ENCODE peak calls at places on chromosomes 7 and 10, in four cellular contexts. One of them, this sample, is unnamed.

GRCh38 chr7:116239434-116239833 is 29.1 kb downstream of the TES start:
- DNase-seq in psoas muscle: no peak
- DNase-seq in GM23248: no peak
- DNase-seq in BE2C: no peak
- DNase-seq in this sample: no peak

GRCh38 chr7:312409-312808 is 22.4 kb downstream of the FOXL3 start:
- DNase-seq in psoas muscle: no peak
- DNase-seq in GM23248: no peak
- DNase-seq in BE2C: no peak
- DNase-seq in this sample: no peak

GRCh38 chr7:91051966-91052365 is 212.3 kb upstream of the FZD1 start:
- DNase-seq in psoas muscle: no peak
- DNase-seq in GM23248: no peak
- DNase-seq in BE2C: no peak
- DNase-seq in this sample: no peak

GRCh38 chr7:129078455-129078854 is 23.5 kb upstream of the TNPO3 start:
- DNase-seq in psoas muscle: no peak
- DNase-seq in GM23248: no peak
- DNase-seq in BE2C: no peak
- DNase-seq in this sample: no peak

GRCh38 chr7:150404785-150405583 is 25.9 kb downstream of the ZNF775 start:
- DNase-seq in psoas muscle: peak; percentile 95
- DNase-seq in GM23248: peak; percentile 93
- DNase-seq in BE2C: peak; percentile 90
- DNase-seq in this sample: peak; percentile 78

GRCh38 chr10:68560201-68560915 is at the start of gene TET1:
- DNase-seq in psoas muscle: peak; percentile 70
- DNase-seq in GM23248: peak; percentile 57
- DNase-seq in BE2C: peak; percentile 76
- DNase-seq in this sample: peak; percentile 38

GRCh38 chr7:94375167-94375566 is 19.5 kb upstream of the COL1A2 start:
- DNase-seq in psoas muscle: no peak
- DNase-seq in GM23248: peak; percentile 94
- DNase-seq in BE2C: no peak
- DNase-seq in this sample: peak; percentile 94

GRCh38 chr10:35910234-35910633 is 268.1 kb upstream of the FZD8 start:
- DNase-seq in psoas muscle: no peak
- DNase-seq in GM23248: peak; percentile 90
- DNase-seq in BE2C: no peak
- DNase-seq in this sample: peak; percentile 83

GRCh38 chr7:33873981-33874750 is 31.2 kb upstream of the BMPER start:
- DNase-seq in psoas muscle: no peak
- DNase-seq in GM23248: peak; percentile 90
- DNase-seq in BE2C: no peak
- DNase-seq in this sample: peak; percentile 40

GRCh38 chr10:111598433-111599059 is 521.7 kb downstream of the ADRA2A start:
- DNase-seq in psoas muscle: no peak
- DNase-seq in GM23248: peak; percentile 79
- DNase-seq in BE2C: peak; percentile 65
- DNase-seq in this sample: peak; percentile 60

GRCh38 chr7:78850093-78850740 is 603.2 kb downstream of the MAGI2 start:
- DNase-seq in psoas muscle: no peak
- DNase-seq in GM23248: no peak
- DNase-seq in BE2C: no peak
- DNase-seq in this sample: no peak

GRCh38 chr10:113947138-113948011 is 92.9 kb downstream of the NHLRC2 start:
- DNase-seq in psoas muscle: no peak
- DNase-seq in GM23248: no peak
- DNase-seq in BE2C: peak; percentile 59
- DNase-seq in this sample: no peak

GRCh38 chr10:104711167-104711765 is 70.2 kb downstream of the SORCS3 start:
- DNase-seq in psoas muscle: no peak
- DNase-seq in GM23248: no peak
- DNase-seq in BE2C: no peak
- DNase-seq in this sample: no peak

GRCh38 chr10:122220736-122221135 is 50.4 kb upstream of the BTBD16 start:
- DNase-seq in psoas muscle: no peak
- DNase-seq in GM23248: no peak
- DNase-seq in BE2C: no peak
- DNase-seq in this sample: no peak

GRCh38 chr7:37031571-37032257 is 307.4 kb upstream of the AOAH start:
- DNase-seq in psoas muscle: peak; percentile 61
- DNase-seq in GM23248: peak; percentile 99
- DNase-seq in BE2C: peak; percentile 34
- DNase-seq in this sample: peak; percentile 99

GRCh38 chr7:157153260-157153659 is 14.5 kb downstream of the UBE3C start:
- DNase-seq in psoas muscle: no peak
- DNase-seq in GM23248: peak; percentile 38
- DNase-seq in BE2C: no peak
- DNase-seq in this sample: no peak

GRCh38 chr10:91420868-91421267 is 10.7 kb downstream of the HECTD2 start:
- DNase-seq in psoas muscle: no peak
- DNase-seq in GM23248: peak; percentile 76
- DNase-seq in BE2C: no peak
- DNase-seq in this sample: peak; percentile 51

GRCh38 chr7:25521236-25521635 is 292.9 kb upstream of the NPVF start:
- DNase-seq in psoas muscle: no peak
- DNase-seq in GM23248: no peak
- DNase-seq in BE2C: no peak
- DNase-seq in this sample: no peak

GRCh38 chr10:98402931-98403717 is 11.9 kb downstream of the PYROXD2 start:
- DNase-seq in psoas muscle: no peak
- DNase-seq in GM23248: no peak
- DNase-seq in BE2C: no peak
- DNase-seq in this sample: no peak

GRCh38 chr10:72315611-72316385 is 38.9 kb downstream of the DNAJB12 start:
- DNase-seq in psoas muscle: peak; percentile 80
- DNase-seq in GM23248: peak; percentile 89
- DNase-seq in BE2C: no peak
- DNase-seq in this sample: no peak

GRCh38 chr7:152137476-152138025 is 112.1 kb downstream of the GALNT11 start:
- DNase-seq in psoas muscle: no peak
- DNase-seq in GM23248: no peak
- DNase-seq in BE2C: no peak
- DNase-seq in this sample: no peak

GRCh38 chr10:132916421-132916841 is 25.9 kb downstream of the CFAP46 start:
- DNase-seq in psoas muscle: peak; percentile 39
- DNase-seq in GM23248: no peak
- DNase-seq in BE2C: no peak
- DNase-seq in this sample: no peak

GRCh38 chr10:46514431-46514861 is 42.0 kb downstream of the GPRIN2 start:
- DNase-seq in psoas muscle: peak; percentile 32
- DNase-seq in GM23248: no peak
- DNase-seq in BE2C: no peak
- DNase-seq in this sample: no peak

GRCh38 chr10:59808896-59809643 is 55.8 kb upstream of the MRLN start:
- DNase-seq in psoas muscle: peak; percentile 92
- DNase-seq in GM23248: peak; percentile 64
- DNase-seq in BE2C: peak; percentile 72
- DNase-seq in this sample: peak; percentile 72

GRCh38 chr10:14190702-14191101 is 140.0 kb downstream of the FRMD4A start:
- DNase-seq in psoas muscle: no peak
- DNase-seq in GM23248: no peak
- DNase-seq in BE2C: no peak
- DNase-seq in this sample: no peak

GRCh38 chr7:68789597-68789996 is 808.7 kb upstream of the AUTS2 start:
- DNase-seq in psoas muscle: no peak
- DNase-seq in GM23248: no peak
- DNase-seq in BE2C: no peak
- DNase-seq in this sample: no peak

GRCh38 chr7:117375380-117375779 is 51.9 kb downstream of the ASZ1 start:
- DNase-seq in psoas muscle: no peak
- DNase-seq in GM23248: peak; percentile 20
- DNase-seq in BE2C: no peak
- DNase-seq in this sample: no peak

DNA sequence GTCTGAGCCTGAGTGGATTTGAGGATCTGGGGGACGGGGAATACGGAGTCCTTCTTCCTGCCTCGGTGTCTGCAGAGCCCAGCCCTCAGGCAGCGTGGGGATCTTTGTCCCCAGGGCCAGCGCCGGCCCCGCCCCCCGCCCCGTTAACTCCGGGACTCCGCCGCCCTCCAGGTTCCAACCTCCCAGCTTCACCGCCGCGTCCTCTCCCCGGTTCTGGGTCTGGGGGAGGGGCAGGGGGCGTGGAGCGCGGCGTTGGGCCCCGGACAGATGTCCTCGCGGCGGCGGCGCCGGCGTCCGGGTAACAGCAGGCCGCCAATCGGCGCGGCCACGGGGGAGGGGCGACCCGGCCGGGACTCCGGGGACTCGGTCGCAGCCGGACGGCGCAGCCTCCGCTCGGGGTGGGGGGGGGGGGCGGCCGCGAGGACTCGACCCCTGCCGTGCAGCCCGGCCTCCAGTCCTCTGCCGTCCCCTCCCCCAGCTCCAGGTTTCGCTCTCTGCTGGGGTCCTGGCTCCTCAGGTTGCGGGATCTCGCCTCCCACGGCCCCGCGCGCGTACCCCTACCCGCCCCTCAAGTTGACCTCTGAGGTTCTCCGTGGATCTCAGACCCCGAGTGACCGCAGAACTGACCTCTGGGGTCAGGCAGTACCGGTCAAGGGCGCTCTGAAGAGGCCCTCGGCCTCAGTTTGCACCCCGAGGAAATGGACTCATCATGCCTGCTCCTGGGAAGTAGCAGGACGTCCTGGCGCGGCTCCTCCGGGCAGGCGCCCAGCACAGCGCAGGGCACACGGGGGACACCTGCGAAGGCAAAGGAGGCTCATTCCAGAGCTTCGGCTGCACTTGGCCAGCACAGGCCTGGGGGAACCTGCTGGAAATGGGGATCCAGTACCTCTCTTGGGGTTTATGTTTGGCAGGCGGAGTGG is 2.3 kb upstream of the ELFN1 start:
- DNase-seq in psoas muscle: peak; percentile 43
- DNase-seq in GM23248: no peak
- DNase-seq in BE2C: no peak
- DNase-seq in this sample: no peak
- H3K4me3 ChIP-seq in psoas muscle: peak overlapping the region; percentile 74
- H3K4me3 ChIP-seq in GM23248: peak overlapping the region; percentile 67
- H3K4me3 ChIP-seq in BE2C: peak overlapping the region; percentile 28
- H3K4me3 ChIP-seq in this sample: peak overlapping the region; percentile 43

GRCh38 chr7:84200859-84201258 is 6.3 kb upstream of the SEMA3A start:
- DNase-seq in psoas muscle: no peak
- DNase-seq in GM23248: peak; percentile 28
- DNase-seq in BE2C: no peak
- DNase-seq in this sample: no peak
- H3K4me3 ChIP-seq in psoas muscle: no peak overlapping the region
- H3K4me3 ChIP-seq in GM23248: no peak overlapping the region
- H3K4me3 ChIP-seq in BE2C: no peak overlapping the region
- H3K4me3 ChIP-seq in this sample: no peak overlapping the region

GRCh38 chr7:12423995-12424745 is 20.5 kb upstream of the VWDE start:
- DNase-seq in psoas muscle: no peak
- DNase-seq in GM23248: no peak
- DNase-seq in BE2C: no peak
- DNase-seq in this sample: no peak

GRCh38 chr7:12418452-12418851 is 14.8 kb upstream of the VWDE start:
- DNase-seq in psoas muscle: no peak
- DNase-seq in GM23248: no peak
- DNase-seq in BE2C: no peak
- DNase-seq in this sample: no peak

GRCh38 chr7:12422449-12423320 is 19.0 kb upstream of the VWDE start:
- DNase-seq in psoas muscle: no peak
- DNase-seq in GM23248: peak; percentile 51
- DNase-seq in BE2C: no peak
- DNase-seq in this sample: no peak

GRCh38 chr7:12423355-12423994 is 19.8 kb upstream of the VWDE start:
- DNase-seq in psoas muscle: no peak
- DNase-seq in GM23248: peak; percentile 71
- DNase-seq in BE2C: no peak
- DNase-seq in this sample: no peak
- H3K4me3 ChIP-seq in psoas muscle: no peak overlapping the region
- H3K4me3 ChIP-seq in GM23248: peak overlapping the region; percentile 58
- H3K4me3 ChIP-seq in BE2C: no peak overlapping the region
- H3K4me3 ChIP-seq in this sample: no peak overlapping the region

GRCh38 chr7:39453743-39454355 is 112.4 kb upstream of the YAE1 start:
- DNase-seq in psoas muscle: no peak
- DNase-seq in GM23248: peak; percentile 73
- DNase-seq in BE2C: peak; percentile 63
- DNase-seq in this sample: peak; percentile 65

GRCh38 chr7:39461263-39461662 is 104.9 kb upstream of the YAE1 start:
- DNase-seq in psoas muscle: no peak
- DNase-seq in GM23248: no peak
- DNase-seq in BE2C: no peak
- DNase-seq in this sample: no peak

GRCh38 chr7:39459606-39460090 is 106.6 kb upstream of the YAE1 start:
- DNase-seq in psoas muscle: no peak
- DNase-seq in GM23248: no peak
- DNase-seq in BE2C: no peak
- DNase-seq in this sample: no peak

GRCh38 chr7:39460486-39460885 is 105.7 kb upstream of the YAE1 start:
- DNase-seq in psoas muscle: no peak
- DNase-seq in GM23248: no peak
- DNase-seq in BE2C: no peak
- DNase-seq in this sample: no peak

DNA sequence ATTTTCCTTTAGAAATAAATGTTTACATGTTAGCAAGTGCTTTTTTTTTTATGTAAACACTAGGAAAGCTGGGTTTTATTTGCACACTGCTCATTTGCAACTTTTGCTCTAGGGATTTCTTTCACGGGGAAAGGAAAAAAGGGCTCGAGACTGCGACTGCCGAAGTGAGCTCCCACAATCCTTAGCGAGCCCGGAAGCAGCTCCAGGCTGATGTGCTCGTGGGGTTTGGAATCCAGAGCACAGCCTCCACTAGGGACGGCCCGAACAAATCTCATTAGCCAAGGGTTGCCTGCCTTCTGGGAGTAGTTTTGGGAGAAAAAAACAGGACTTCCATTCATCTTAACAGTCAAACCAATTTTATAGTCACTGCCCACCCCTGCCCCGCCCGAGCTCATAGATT is 107.9 kb upstream of the YAE1 start:
- DNase-seq in psoas muscle: no peak
- DNase-seq in GM23248: no peak
- DNase-seq in BE2C: peak; percentile 18
- DNase-seq in this sample: no peak
- H3K4me3 ChIP-seq in psoas muscle: peak overlapping the region; percentile 64
- H3K4me3 ChIP-seq in GM23248: no peak overlapping the region
- H3K4me3 ChIP-seq in BE2C: peak overlapping the region; percentile 57
- H3K4me3 ChIP-seq in this sample: peak overlapping the region; percentile 6

DNA sequence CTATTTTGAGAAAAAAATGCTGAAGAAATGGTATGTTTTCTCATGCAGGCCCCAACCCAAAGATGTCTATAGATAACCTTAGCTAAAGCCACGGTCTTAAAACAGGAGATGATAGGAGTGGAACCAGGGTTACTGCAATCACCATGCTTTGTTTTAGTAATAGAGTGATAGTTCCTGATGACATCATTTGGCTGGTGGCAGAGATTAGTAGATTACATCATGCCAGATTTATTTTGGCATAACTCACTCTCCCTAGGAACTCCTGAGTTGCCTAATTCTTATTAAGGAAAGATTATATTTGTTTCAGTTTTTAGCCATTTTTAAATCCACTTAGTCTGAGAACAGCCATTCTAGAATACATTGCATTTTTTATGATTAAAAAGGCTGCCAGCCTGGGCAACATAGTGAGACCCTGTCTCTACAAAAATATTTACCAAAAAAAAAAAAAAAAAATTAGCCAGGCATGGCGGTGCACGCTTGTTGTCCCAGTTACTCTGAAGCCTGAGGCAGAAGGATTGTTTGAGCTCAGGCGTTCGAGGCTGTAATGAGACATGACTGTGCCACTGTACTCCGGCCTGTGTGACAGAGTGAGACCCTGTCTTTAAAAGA is 17.8 kb downstream of the ENO4 start:
- DNase-seq in psoas muscle: no peak
- DNase-seq in GM23248: peak; percentile 65
- DNase-seq in BE2C: no peak
- DNase-seq in this sample: peak; percentile 10
- H3K4me3 ChIP-seq in psoas muscle: no peak overlapping the region
- H3K4me3 ChIP-seq in GM23248: no peak overlapping the region
- H3K4me3 ChIP-seq in BE2C: no peak overlapping the region
- H3K4me3 ChIP-seq in this sample: no peak overlapping the region

This sample was measured in brain microvascular endothelial cell.